ENCODE peak calls at places on chromosome 20, in seven cellular contexts. One of them, this sample, is unnamed.

GRCh38 chr20:40931348-40932044 is 97.1 kb upstream of the TOP1 start:
- DNase-seq in fibroblast of the aortic adventitia: no peak
- DNase-seq in neuronal stem cell: no peak
- DNase-seq in thoracic aorta: no peak
- DNase-seq in DND-41: peak
- DNase-seq in HFF-Myc: no peak
- DNase-seq in brain microvascular endothelial cell: no peak
- DNase-seq in this sample: no peak

GRCh38 chr20:32607324-32607723 is 22.2 kb upstream of the NOL4L start:
- DNase-seq in fibroblast of the aortic adventitia: no peak
- DNase-seq in neuronal stem cell: no peak
- DNase-seq in thoracic aorta: no peak
- DNase-seq in DND-41: no peak
- DNase-seq in HFF-Myc: no peak
- DNase-seq in brain microvascular endothelial cell: no peak
- DNase-seq in this sample: peak

GRCh38 chr20:6265204-6265904 is 142.5 kb upstream of the FERMT1 start:
- DNase-seq in fibroblast of the aortic adventitia: peak
- DNase-seq in neuronal stem cell: no peak
- DNase-seq in thoracic aorta: no peak
- DNase-seq in DND-41: no peak
- DNase-seq in HFF-Myc: peak
- DNase-seq in brain microvascular endothelial cell: peak
- DNase-seq in this sample: peak

GRCh38 chr20:50009521-50010454 is 27.0 kb downstream of the SNAI1 start:
- DNase-seq in fibroblast of the aortic adventitia: no peak
- DNase-seq in neuronal stem cell: no peak
- DNase-seq in thoracic aorta: no peak
- DNase-seq in DND-41: no peak
- DNase-seq in HFF-Myc: no peak
- DNase-seq in brain microvascular endothelial cell: no peak
- DNase-seq in this sample: peak

GRCh38 chr20:44215125-44215524 is 4.6 kb upstream of the OSER1 start:
- DNase-seq in fibroblast of the aortic adventitia: peak
- DNase-seq in neuronal stem cell: peak
- DNase-seq in thoracic aorta: no peak
- DNase-seq in DND-41: peak
- DNase-seq in HFF-Myc: no peak
- DNase-seq in brain microvascular endothelial cell: peak
- DNase-seq in this sample: peak

GRCh38 chr20:51327251-51327841 is 215.2 kb downstream of the NFATC2 start:
- DNase-seq in fibroblast of the aortic adventitia: peak
- DNase-seq in neuronal stem cell: no peak
- DNase-seq in thoracic aorta: no peak
- DNase-seq in DND-41: no peak
- DNase-seq in HFF-Myc: no peak
- DNase-seq in brain microvascular endothelial cell: peak
- DNase-seq in this sample: peak

GRCh38 chr20:44071057-44071456 is 115.9 kb downstream of the JPH2 start:
- DNase-seq in fibroblast of the aortic adventitia: no peak
- DNase-seq in neuronal stem cell: no peak
- DNase-seq in thoracic aorta: no peak
- DNase-seq in DND-41: no peak
- DNase-seq in HFF-Myc: no peak
- DNase-seq in brain microvascular endothelial cell: no peak
- DNase-seq in this sample: no peak

GRCh38 chr20:2301164-2301622 is 5.4 kb downstream of the TGM3 start:
- DNase-seq in fibroblast of the aortic adventitia: no peak
- DNase-seq in neuronal stem cell: no peak
- DNase-seq in thoracic aorta: no peak
- DNase-seq in DND-41: no peak
- DNase-seq in HFF-Myc: peak
- DNase-seq in brain microvascular endothelial cell: no peak
- DNase-seq in this sample: no peak

GRCh38 chr20:48769111-48769879 is 58.5 kb downstream of the PREX1 start:
- DNase-seq in fibroblast of the aortic adventitia: no peak
- DNase-seq in neuronal stem cell: no peak
- DNase-seq in thoracic aorta: no peak
- DNase-seq in DND-41: peak
- DNase-seq in HFF-Myc: no peak
- DNase-seq in brain microvascular endothelial cell: no peak
- DNase-seq in this sample: no peak

GRCh38 chr20:59794555-59794954 is 138.9 kb downstream of the SYCP2 start:
- DNase-seq in fibroblast of the aortic adventitia: no peak
- DNase-seq in neuronal stem cell: no peak
- DNase-seq in thoracic aorta: no peak
- DNase-seq in DND-41: no peak
- DNase-seq in HFF-Myc: no peak
- DNase-seq in brain microvascular endothelial cell: no peak
- DNase-seq in this sample: no peak

GRCh38 chr20:6008254-6008653 is 45.6 kb downstream of the LRRN4 start:
- DNase-seq in fibroblast of the aortic adventitia: peak
- DNase-seq in neuronal stem cell: no peak
- DNase-seq in thoracic aorta: peak
- DNase-seq in DND-41: no peak
- DNase-seq in HFF-Myc: peak
- DNase-seq in brain microvascular endothelial cell: peak
- DNase-seq in this sample: peak

GRCh38 chr20:45670139-45670538 is at the start of gene WFDC11:
- DNase-seq in fibroblast of the aortic adventitia: no peak
- DNase-seq in neuronal stem cell: no peak
- DNase-seq in thoracic aorta: no peak
- DNase-seq in DND-41: no peak
- DNase-seq in HFF-Myc: no peak
- DNase-seq in brain microvascular endothelial cell: no peak
- DNase-seq in this sample: no peak

GRCh38 chr20:40980106-40980827 is 48.4 kb upstream of the TOP1 start:
- DNase-seq in fibroblast of the aortic adventitia: peak
- DNase-seq in neuronal stem cell: no peak
- DNase-seq in thoracic aorta: no peak
- DNase-seq in DND-41: no peak
- DNase-seq in HFF-Myc: no peak
- DNase-seq in brain microvascular endothelial cell: no peak
- DNase-seq in this sample: peak

GRCh38 chr20:58447733-58448391 is 58.8 kb downstream of the VAPB start:
- DNase-seq in fibroblast of the aortic adventitia: peak
- DNase-seq in neuronal stem cell: peak
- DNase-seq in thoracic aorta: no peak
- DNase-seq in DND-41: peak
- DNase-seq in HFF-Myc: peak
- DNase-seq in brain microvascular endothelial cell: peak
- DNase-seq in this sample: peak

GRCh38 chr20:40323411-40323810 is 365.6 kb downstream of the MAFB start:
- DNase-seq in fibroblast of the aortic adventitia: no peak
- DNase-seq in neuronal stem cell: no peak
- DNase-seq in thoracic aorta: no peak
- DNase-seq in DND-41: no peak
- DNase-seq in HFF-Myc: no peak
- DNase-seq in brain microvascular endothelial cell: no peak
- DNase-seq in this sample: no peak

GRCh38 chr20:37398750-37399621 is 53.0 kb downstream of the SRC start:
- DNase-seq in fibroblast of the aortic adventitia: no peak
- DNase-seq in neuronal stem cell: no peak
- DNase-seq in thoracic aorta: no peak
- DNase-seq in DND-41: no peak
- DNase-seq in HFF-Myc: no peak
- DNase-seq in brain microvascular endothelial cell: no peak
- DNase-seq in this sample: peak

GRCh38 chr20:37396520-37397075 is 50.7 kb downstream of the SRC start:
- DNase-seq in fibroblast of the aortic adventitia: no peak
- DNase-seq in neuronal stem cell: peak
- DNase-seq in thoracic aorta: no peak
- DNase-seq in DND-41: no peak
- DNase-seq in HFF-Myc: no peak
- DNase-seq in brain microvascular endothelial cell: no peak
- DNase-seq in this sample: peak

GRCh38 chr20:37395921-37396519 is 50.1 kb downstream of the SRC start:
- DNase-seq in fibroblast of the aortic adventitia: no peak
- DNase-seq in neuronal stem cell: no peak
- DNase-seq in thoracic aorta: no peak
- DNase-seq in DND-41: no peak
- DNase-seq in HFF-Myc: no peak
- DNase-seq in brain microvascular endothelial cell: no peak
- DNase-seq in this sample: peak

GRCh38 chr20:37397954-37398749 is 52.2 kb downstream of the SRC start:
- DNase-seq in fibroblast of the aortic adventitia: no peak
- DNase-seq in neuronal stem cell: no peak
- DNase-seq in thoracic aorta: no peak
- DNase-seq in DND-41: no peak
- DNase-seq in HFF-Myc: no peak
- DNase-seq in brain microvascular endothelial cell: no peak
- DNase-seq in this sample: peak

DNA sequence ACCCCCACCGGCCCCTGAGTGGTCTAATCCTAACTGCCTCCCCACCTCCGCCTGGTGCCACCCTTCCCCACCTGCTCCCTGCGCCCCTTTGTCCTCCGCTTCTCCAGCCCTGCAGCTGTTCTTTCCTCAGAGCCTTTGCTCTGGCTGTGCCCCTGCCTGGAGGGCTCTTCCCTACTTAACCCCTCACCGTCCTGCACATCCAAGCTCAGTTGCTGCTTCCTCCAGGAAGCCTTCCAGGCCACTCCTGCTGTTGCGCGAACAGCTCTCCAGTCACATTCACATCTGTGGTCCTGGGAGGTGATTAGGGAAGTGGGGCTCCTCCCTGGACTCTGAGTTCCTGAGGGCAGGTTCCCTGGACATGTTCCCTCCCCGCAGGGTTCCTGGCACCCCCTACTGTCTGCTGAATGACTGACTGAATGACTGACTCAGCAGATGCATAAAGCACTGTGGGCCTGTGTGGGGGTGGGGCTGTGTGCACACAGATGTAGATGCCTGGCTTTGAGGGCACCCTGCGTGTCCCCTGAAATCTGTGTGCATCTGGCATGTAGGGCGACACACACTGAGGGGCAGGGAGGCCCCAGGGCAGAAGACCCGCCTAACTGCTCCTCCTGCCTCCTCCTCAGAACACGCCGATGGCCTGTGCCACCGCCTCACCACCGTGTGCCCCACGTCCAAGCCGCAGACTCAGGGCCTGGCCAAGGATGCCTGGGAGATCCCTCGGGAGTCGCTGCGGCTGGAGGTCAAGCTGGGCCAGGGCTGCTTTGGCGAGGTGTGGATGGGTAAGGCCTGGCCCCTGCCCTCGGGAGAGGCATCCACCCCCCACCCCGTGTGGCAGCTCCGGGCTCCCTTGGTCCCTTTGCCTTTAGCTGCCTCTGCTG is 51.4 kb downstream of the SRC start:
- DNase-seq in fibroblast of the aortic adventitia: no peak
- DNase-seq in neuronal stem cell: no peak
- DNase-seq in thoracic aorta: no peak
- DNase-seq in DND-41: no peak
- DNase-seq in HFF-Myc: no peak
- DNase-seq in brain microvascular endothelial cell: no peak
- DNase-seq in this sample: peak
- H3K4me3 ChIP-seq in fibroblast of the aortic adventitia: no peak
- H3K4me3 ChIP-seq in neuronal stem cell: no peak
- H3K4me3 ChIP-seq in thoracic aorta: no peak
- H3K4me3 ChIP-seq in DND-41: no peak
- H3K4me3 ChIP-seq in HFF-Myc: no peak
- H3K4me3 ChIP-seq in brain microvascular endothelial cell: no peak
- H3K4me3 ChIP-seq in this sample: no peak

GRCh38 chr20:53986037-53986436 is 84.4 kb downstream of the BCAS1 start:
- DNase-seq in fibroblast of the aortic adventitia: no peak
- DNase-seq in neuronal stem cell: no peak
- DNase-seq in thoracic aorta: no peak
- DNase-seq in DND-41: no peak
- DNase-seq in HFF-Myc: no peak
- DNase-seq in brain microvascular endothelial cell: no peak
- DNase-seq in this sample: no peak
- H3K4me3 ChIP-seq in fibroblast of the aortic adventitia: no peak
- H3K4me3 ChIP-seq in neuronal stem cell: no peak
- H3K4me3 ChIP-seq in thoracic aorta: no peak
- H3K4me3 ChIP-seq in DND-41: no peak
- H3K4me3 ChIP-seq in HFF-Myc: no peak
- H3K4me3 ChIP-seq in brain microvascular endothelial cell: no peak
- H3K4me3 ChIP-seq in this sample: no peak

GRCh38 chr20:35504751-35505150 is 24.7 kb downstream of the C20orf173 start:
- DNase-seq in fibroblast of the aortic adventitia: no peak
- DNase-seq in neuronal stem cell: no peak
- DNase-seq in thoracic aorta: no peak
- DNase-seq in DND-41: no peak
- DNase-seq in HFF-Myc: no peak
- DNase-seq in brain microvascular endothelial cell: no peak
- DNase-seq in this sample: no peak
- H3K4me3 ChIP-seq in fibroblast of the aortic adventitia: no peak
- H3K4me3 ChIP-seq in neuronal stem cell: no peak
- H3K4me3 ChIP-seq in thoracic aorta: no peak
- H3K4me3 ChIP-seq in DND-41: no peak
- H3K4me3 ChIP-seq in HFF-Myc: no peak
- H3K4me3 ChIP-seq in brain microvascular endothelial cell: no peak
- H3K4me3 ChIP-seq in this sample: no peak

GRCh38 chr20:63552481-63553249 is 1.3 kb upstream of the FNDC11 start:
- DNase-seq in fibroblast of the aortic adventitia: no peak
- DNase-seq in neuronal stem cell: no peak
- DNase-seq in thoracic aorta: no peak
- DNase-seq in DND-41: peak
- DNase-seq in HFF-Myc: no peak
- DNase-seq in brain microvascular endothelial cell: no peak
- DNase-seq in this sample: no peak

GRCh38 chr20:63554361-63555278 is 661 bp downstream of the FNDC11 start:
- DNase-seq in fibroblast of the aortic adventitia: no peak
- DNase-seq in neuronal stem cell: no peak
- DNase-seq in thoracic aorta: no peak
- DNase-seq in DND-41: no peak
- DNase-seq in HFF-Myc: no peak
- DNase-seq in brain microvascular endothelial cell: no peak
- DNase-seq in this sample: no peak

GRCh38 chr20:63551068-63551467 is 2.9 kb upstream of the FNDC11 start:
- DNase-seq in fibroblast of the aortic adventitia: no peak
- DNase-seq in neuronal stem cell: no peak
- DNase-seq in thoracic aorta: no peak
- DNase-seq in DND-41: no peak
- DNase-seq in HFF-Myc: no peak
- DNase-seq in brain microvascular endothelial cell: no peak
- DNase-seq in this sample: peak

GRCh38 chr20:63553933-63554290 is at the start of gene FNDC11:
- DNase-seq in fibroblast of the aortic adventitia: no peak
- DNase-seq in neuronal stem cell: peak
- DNase-seq in thoracic aorta: no peak
- DNase-seq in DND-41: peak
- DNase-seq in HFF-Myc: no peak
- DNase-seq in brain microvascular endothelial cell: no peak
- DNase-seq in this sample: no peak

DNA sequence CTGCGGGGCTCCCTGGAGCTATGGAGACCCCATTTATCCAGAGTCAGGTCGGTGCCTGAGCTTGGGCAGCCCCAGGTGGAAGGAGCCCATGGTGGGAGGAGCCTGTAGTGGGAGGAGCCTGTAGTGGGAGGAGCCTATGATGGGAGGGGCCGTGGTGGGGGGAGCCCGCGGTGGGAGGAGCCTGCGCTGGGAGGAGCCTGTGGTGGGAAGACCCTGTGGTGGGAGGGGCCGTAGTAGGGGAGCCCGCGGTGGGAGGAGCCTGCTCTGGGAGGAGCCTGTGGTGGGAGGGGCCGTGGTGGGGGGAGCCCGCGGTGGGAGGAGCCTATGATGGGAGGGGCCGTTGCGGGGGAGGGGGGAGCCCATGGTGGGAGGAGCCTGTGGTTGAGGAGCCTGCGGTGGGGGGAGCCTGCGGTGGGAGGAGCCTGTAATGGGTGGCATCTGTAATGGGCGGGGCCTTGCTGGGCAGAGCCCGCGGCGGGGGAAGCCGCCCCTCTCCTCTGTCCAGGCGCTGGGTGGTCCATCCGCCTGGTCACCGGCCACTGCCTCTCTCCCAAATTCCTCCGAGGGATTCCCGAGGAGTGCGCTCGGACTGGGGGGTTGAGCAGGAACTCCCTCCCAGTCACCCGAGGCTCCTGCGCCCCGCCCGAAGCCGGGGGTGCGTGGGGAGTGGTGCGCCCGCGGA is 567 bp upstream of the FNDC11 start:
- DNase-seq in fibroblast of the aortic adventitia: peak
- DNase-seq in neuronal stem cell: peak
- DNase-seq in thoracic aorta: peak
- DNase-seq in DND-41: peak
- DNase-seq in HFF-Myc: no peak
- DNase-seq in brain microvascular endothelial cell: peak
- DNase-seq in this sample: peak
- H3K4me3 ChIP-seq in fibroblast of the aortic adventitia: peak
- H3K4me3 ChIP-seq in neuronal stem cell: peak
- H3K4me3 ChIP-seq in thoracic aorta: peak
- H3K4me3 ChIP-seq in DND-41: peak
- H3K4me3 ChIP-seq in HFF-Myc: peak
- H3K4me3 ChIP-seq in brain microvascular endothelial cell: peak
- H3K4me3 ChIP-seq in this sample: peak

This sample was measured in osteoblast.